ENCODE peak calls at places on chromosomes 1 and 21, in ten cellular contexts. O, F, N, J, C, B, Z, R, Q and I are unnamed samples.
A peak's percentile ranks its signal among the peaks of the same experiment; 100 is the strongest.

GRCh38 chr1:225681231-225681630 is 28.3 kb upstream of the ENAH start:
- DNase-seq in C (no peak), J (no peak), R (no peak), F (no peak), Z (no peak), Q (no peak), N (no peak), O (no peak), B (no peak), I (no peak)

GRCh38 chr1:3251810-3252429 is 182.9 kb downstream of the PRDM16 start:
- DNase-seq in B (no peak), F (no peak), J (no peak), R (no peak), Q (no peak), O (no peak), C (no peak), Z (no peak), N (no peak), I (no peak)

GRCh38 chr21:17585875-17586450 is 26.7 kb downstream of the BTG3 start:
- DNase-seq in N (peak; percentile 35), J (no peak), O (no peak), F (no peak), B (peak; percentile 33), C (peak; percentile 15), Z (no peak), R (peak; percentile 62), Q (peak; percentile 73), I (no peak)

GRCh38 chr1:37056201-37056764 is 22.0 kb upstream of the GRIK3 start:
- DNase-seq in O (no peak), F (no peak), R (no peak), B (no peak), J (no peak), N (peak; percentile 64), Z (no peak), Q (no peak), C (no peak), I (no peak)

GRCh38 chr21:38769253-38769780 is 36.4 kb upstream of the ETS2 start:
- DNase-seq in O (no peak), R (no peak), N (no peak), J (no peak), Z (no peak), B (no peak), C (no peak), F (no peak), Q (peak; percentile 30), I (no peak)

GRCh38 chr1:227583354-227583753 is 20.0 kb downstream of the ZNF678 start:
- DNase-seq in C (no peak), R (no peak), J (no peak), F (no peak), Q (no peak), Z (no peak), O (no peak), B (no peak), N (no peak), I (no peak)

GRCh38 chr1:160375788-160376524 is 9.1 kb downstream of the NHLH1 start:
- DNase-seq in B (peak; percentile 1), Z (no peak), O (no peak), R (no peak), J (no peak), C (no peak), F (no peak), Q (no peak), N (no peak), I (no peak)

GRCh38 chr1:112704908-112705627 is 1.9 kb downstream of the RHOC start:
- DNase-seq in O (peak; percentile 93), R (peak; percentile 62), B (peak; percentile 38), N (peak; percentile 71), J (peak; percentile 92), Z (peak; percentile 94), C (peak; percentile 30), F (peak; percentile 83), Q (peak; percentile 97), I (peak; percentile 90)

GRCh38 chr1:184212649-184213314 is 161.3 kb downstream of the TSEN15 start:
- DNase-seq in Z (no peak), R (no peak), B (no peak), O (no peak), C (no peak), Q (peak; percentile 35), F (no peak), J (no peak), N (no peak), I (no peak)

GRCh38 chr1:117014209-117014608 is 12.6 kb downstream of the CD101 start:
- DNase-seq in R (no peak), Z (no peak), O (no peak), N (no peak), Q (peak; percentile 57), C (no peak), J (no peak), B (no peak), F (no peak), I (no peak)

GRCh38 chr1:86194491-86195034 is 38.0 kb upstream of the COL24A1 start:
- DNase-seq in F (no peak), O (no peak), Q (no peak), R (no peak), Z (no peak), J (no peak), B (no peak), C (no peak), N (no peak), I (no peak)

GRCh38 chr1:86200901-86201300 is 44.3 kb upstream of the COL24A1 start:
- DNase-seq in R (no peak), N (no peak), O (no peak), Z (no peak), F (no peak), J (peak; percentile 40), C (no peak), B (no peak), Q (no peak), I (no peak)

GRCh38 chr1:86195281-86195680 is 38.7 kb upstream of the COL24A1 start:
- DNase-seq in B (no peak), O (no peak), R (no peak), J (no peak), F (no peak), C (no peak), Q (no peak), N (no peak), Z (no peak), I (no peak)

GRCh38 chr1:86201321-86201720 is 44.7 kb upstream of the COL24A1 start:
- DNase-seq in J (no peak), Q (no peak), O (no peak), F (no peak), R (no peak), B (no peak), N (no peak), Z (no peak), C (no peak), I (no peak)

GRCh38 chr1:86197206-86197855 is 40.8 kb upstream of the COL24A1 start:
- DNase-seq in Q (no peak), R (no peak), Z (no peak), F (no peak), J (no peak), O (no peak), N (no peak), B (no peak), C (no peak), I (no peak)
- H3K27ac ChIP-seq in Q (no peak overlapping the region), R (no peak overlapping the region), Z (no peak overlapping the region), F (no peak overlapping the region), J (no peak overlapping the region), O (no peak overlapping the region), N (no peak overlapping the region), B (no peak overlapping the region), C (no peak overlapping the region), I (no peak overlapping the region)

GRCh38 chr1:232622378-232622777 is 7.6 kb downstream of the SIPA1L2 start:
- DNase-seq in J (no peak), O (no peak), Z (no peak), C (no peak), B (no peak), N (no peak), F (no peak), R (no peak), Q (peak; percentile 77), I (no peak)
- H3K4me1 ChIP-seq in J (peaks cover 4% of the 10 kb centered on the region), O (peaks cover 6% of the 10 kb centered on the region), Z (peaks cover 86% of the 10 kb centered on the region), C (no peaks in the 10 kb centered on the region), B (no peaks in the 10 kb centered on the region), N (peaks cover 14% of the 10 kb centered on the region), F (peaks cover 16% of the 10 kb centered on the region), R (peaks cover 15% of the 10 kb centered on the region), Q (peaks cover 43% of the 10 kb centered on the region), I (peaks cover 82% of the 10 kb centered on the region)

GRCh38 chr1:109814993-109815786 is 51.5 kb upstream of the EPS8L3 start:
- DNase-seq in B (no peak), R (no peak), J (no peak), F (no peak), C (no peak), O (no peak), Q (no peak), Z (no peak), N (no peak), I (no peak)

GRCh38 chr1:109812691-109813393 is 49.1 kb upstream of the EPS8L3 start:
- DNase-seq in J (no peak), C (no peak), N (no peak), F (no peak), B (no peak), O (no peak), Q (no peak), Z (no peak), R (no peak), I (no peak)

GRCh38 chr1:109816975-109817535 is 53.3 kb upstream of the EPS8L3 start:
- DNase-seq in Z (no peak), J (no peak), B (no peak), O (no peak), Q (no peak), F (no peak), R (no peak), C (no peak), N (no peak), I (no peak)

GRCh38 chr1:109815809-109816791 is 52.4 kb upstream of the EPS8L3 start:
- DNase-seq in F (no peak), N (no peak), J (no peak), Z (no peak), Q (no peak), R (peak; percentile 82), O (no peak), C (no peak), B (no peak), I (no peak)

DNA sequence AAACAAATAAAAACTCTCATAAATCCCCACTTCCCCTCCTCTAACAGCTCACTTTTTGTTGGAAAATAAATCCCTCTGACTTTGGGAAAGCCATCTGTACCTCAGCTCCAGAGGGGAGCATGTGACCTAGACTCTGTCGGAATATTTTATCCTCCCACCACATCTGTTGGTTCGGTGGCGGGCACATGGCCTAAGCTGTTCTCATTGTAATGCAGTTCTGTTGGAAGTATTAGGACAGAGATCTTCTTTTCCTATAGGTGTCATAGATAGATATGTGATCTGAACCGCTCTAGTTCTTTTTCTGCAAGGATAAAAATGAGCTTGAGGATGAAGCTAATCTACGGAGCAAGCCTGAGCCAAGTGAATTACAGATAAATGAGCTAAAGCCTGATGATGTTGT is 50.5 kb upstream of the EPS8L3 start:
- DNase-seq in N (no peak), F (no peak), Z (no peak), B (no peak), Q (no peak), C (no peak), O (no peak), J (no peak), R (no peak), I (no peak)
- H3K27ac ChIP-seq in N (no peak overlapping the region), F (no peak overlapping the region), Z (no peak overlapping the region), B (no peak overlapping the region), Q (no peak overlapping the region), C (no peak overlapping the region), O (no peak overlapping the region), J (no peak overlapping the region), R (no peak overlapping the region), I (no peak overlapping the region)

DNA sequence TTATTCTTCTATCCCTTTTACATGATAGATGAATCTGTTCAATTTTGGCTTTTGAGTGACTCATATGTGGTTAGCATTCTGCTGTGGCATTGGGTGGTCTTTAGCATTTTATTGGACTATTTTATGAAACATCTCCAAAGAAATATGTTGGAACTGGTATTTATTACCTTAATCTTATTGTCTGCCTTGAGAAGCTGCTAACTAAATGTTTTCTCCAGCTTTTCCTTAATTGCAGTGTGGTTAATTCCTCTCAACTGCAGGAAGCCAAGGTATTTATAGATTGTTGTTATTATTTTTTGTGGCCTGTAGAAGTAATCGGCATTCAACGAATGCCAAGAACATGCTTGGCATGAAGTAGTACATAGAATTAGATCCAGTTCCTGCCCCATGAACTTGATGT is 64.1 kb downstream of the NOS1AP start:
- DNase-seq in O (no peak), R (no peak), N (no peak), Z (no peak), B (no peak), J (no peak), F (no peak), C (no peak), Q (peak; percentile 41), I (no peak)
- H3K4me1 ChIP-seq in O (no peaks in the 10 kb centered on the region), R (peaks cover 6% of the 10 kb centered on the region), N (peaks cover 13% of the 10 kb centered on the region), Z (peaks cover 46% of the 10 kb centered on the region), B (no peaks in the 10 kb centered on the region), J (peaks cover 13% of the 10 kb centered on the region), F (peaks cover 7% of the 10 kb centered on the region), C (no peaks in the 10 kb centered on the region), Q (peaks cover 38% of the 10 kb centered on the region), I (no peaks in the 10 kb centered on the region)